ENCODE peak calls at places on chromosomes 4 and X, in six cellular contexts. Q is IMR-90, Z is A549, J is heart left ventricle, B is transverse colon, A is endothelial cell of umbilical vein. Y is an unnamed sample.

GRCh38 chr4:108751321-108751720 is 11.5 kb downstream of the ETNPPL start:
- DNase-seq in Q (no peak), Z (no peak), J (no peak), B (no peak), A (no peak), Y (no peak)

GRCh38 chr4:166198041-166198440 is 325.0 kb downstream of the TLL1 start:
- DNase-seq in Q (no peak), Z (peak; percentile 4), J (no peak), B (no peak), A (no peak), Y (no peak)

GRCh38 chrX:34300871-34301270 is 168.8 kb upstream of the FAM47A start:
- DNase-seq in Q (peak; percentile 58), Z (peak; percentile 53), J (peak; percentile 4), B (no peak), A (peak; percentile 69), Y (no peak)

GRCh38 chrX:110172215-110172614 is 145.7 kb downstream of the AMMECR1 start:
- DNase-seq in Q (no peak), Z (no peak), J (no peak), B (no peak), A (no peak), Y (no peak)

GRCh38 chr4:37555324-37555723 is 130.9 kb downstream of the RELL1 start:
- DNase-seq in Q (peak; percentile 2), Z (peak; percentile 14), J (no peak), B (no peak), A (no peak), Y (no peak)

GRCh38 chr4:133865606-133866327 is 335.8 kb downstream of the PABPC4L start:
- DNase-seq in Q (peak; percentile 99), Z (peak; percentile 61), J (no peak), B (no peak), A (peak; percentile 58), Y (no peak)

GRCh38 chr4:30904593-30904992 is 184.4 kb downstream of the PCDH7 start:
- DNase-seq in Q (no peak), Z (no peak), J (no peak), B (no peak), A (no peak), Y (no peak)

GRCh38 chr4:128979934-128980333 is 113.4 kb downstream of the SCLT1 start:
- DNase-seq in Q (peak; percentile 86), Z (peak; percentile 38), J (no peak), B (no peak), A (peak; percentile 72), Y (no peak)

GRCh38 chrX:107775734-107776511 is at the start of gene TSC22D3:
- DNase-seq in Q (peak; percentile 33), Z (peak; percentile 71), J (peak; percentile 76), B (peak; percentile 81), A (peak; percentile 64), Y (peak; percentile 76)

GRCh38 chr4:103996637-103997036 is 276.9 kb upstream of the TACR3 start:
- DNase-seq in Q (no peak), Z (peak; percentile 71), J (no peak), B (no peak), A (no peak), Y (peak; percentile 43)

GRCh38 chr4:4427886-4428285 is 41.0 kb downstream of the NSG1 start:
- DNase-seq in Q (no peak), Z (no peak), J (no peak), B (no peak), A (no peak), Y (no peak)

GRCh38 chr4:159353422-159354116 is 250.7 kb downstream of the RAPGEF2 start:
- DNase-seq in Q (no peak), Z (no peak), J (no peak), B (no peak), A (no peak), Y (no peak)

GRCh38 chr4:125346616-125347015 is 31.9 kb downstream of the FAT4 start:
- DNase-seq in Q (no peak), Z (no peak), J (no peak), B (no peak), A (no peak), Y (no peak)

GRCh38 chr4:152359208-152360044 is 176.5 kb downstream of the FBXW7 start:
- DNase-seq in Q (no peak), Z (no peak), J (no peak), B (no peak), A (no peak), Y (no peak)

GRCh38 chrX:70769659-70770232 is 138.8 kb downstream of the TEX11 start:
- DNase-seq in Q (peak; percentile 5), Z (peak; percentile 2), J (no peak), B (no peak), A (peak; percentile 3), Y (no peak)

GRCh38 chr4:3862640-3863420 is 96.6 kb downstream of the ADRA2C start:
- DNase-seq in Q (no peak), Z (no peak), J (peak; percentile 54), B (no peak), A (peak; percentile 81), Y (no peak)

GRCh38 chrX:119041175-119041574 is 31.6 kb upstream of the CT47C1 start:
- DNase-seq in Q (peak; percentile 88), Z (peak; percentile 50), J (peak; percentile 65), B (peak; percentile 55), A (peak; percentile 90), Y (no peak)

GRCh38 chr4:143358923-143359694 is 22.4 kb downstream of the GAB1 start:
- DNase-seq in Q (peak; percentile 93), Z (peak; percentile 12), J (peak; percentile 30), B (peak; percentile 78), A (peak; percentile 96), Y (no peak)

GRCh38 chrX:39815621-39816020 is 282.1 kb downstream of the BCOR start:
- DNase-seq in Q (peak; percentile 7), Z (no peak), J (no peak), B (no peak), A (no peak), Y (no peak)

GRCh38 chr4:156223985-156224384 is 270.3 kb upstream of the CTSO start:
- DNase-seq in Q (no peak), Z (no peak), J (no peak), B (no peak), A (no peak), Y (no peak)

GRCh38 chr4:122512430-122512829 is 55.9 kb upstream of the IL2 start:
- DNase-seq in Q (no peak), Z (no peak), J (no peak), B (no peak), A (no peak), Y (no peak)

GRCh38 chr4:85717847-85718246 is 242.9 kb downstream of the ARHGAP24 start:
- DNase-seq in Q (no peak), Z (no peak), J (no peak), B (no peak), A (no peak), Y (no peak)
- H3K4me3 ChIP-seq in Q (no peak overlapping the region), Z (no peak overlapping the region), J (no peak overlapping the region), B (no peak overlapping the region), A (no peak overlapping the region), Y (no peak overlapping the region)

GRCh38 chr4:78732332-78733104 is 43.6 kb upstream of the BMP2K start:
- DNase-seq in Q (no peak), Z (no peak), J (no peak), B (no peak), A (peak; percentile 28), Y (no peak)
- TF ChIP-seq POLR2A in Q (no peak), Z (no peak), J (no peak), B (no peak), A (no peak), Y (no peak)

DNA sequence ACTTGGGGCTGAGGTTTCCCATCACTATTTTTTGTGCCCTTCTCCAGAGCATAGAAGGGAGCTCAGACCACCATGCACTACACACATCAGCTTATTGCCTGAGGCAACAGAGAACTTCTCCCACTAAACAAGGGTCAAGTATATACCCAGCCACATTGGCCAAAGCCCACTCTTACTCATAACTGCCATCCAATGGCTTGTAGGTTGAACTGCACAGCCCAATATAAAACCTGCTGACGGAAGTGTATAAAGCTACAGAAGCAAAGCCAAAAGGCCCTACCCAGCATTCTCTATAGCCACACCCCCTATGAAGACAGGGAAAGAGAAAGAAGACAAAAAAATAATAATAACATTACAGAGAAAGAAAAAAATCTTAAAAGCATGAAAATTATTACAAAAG is 139.7 kb downstream of the LRBA start:
- DNase-seq in Q (no peak), Z (no peak), J (no peak), B (no peak), A (no peak), Y (no peak)
- TF ChIP-seq CTCF in Q (no peak), Z (no peak), J (no peak), B (no peak), A (no peak), Y (no peak)

GRCh38 chrX:129755779-129756650 is 17.2 kb downstream of the XPNPEP2 start:
- DNase-seq in Q (no peak), Z (no peak), J (no peak), B (no peak), A (no peak), Y (no peak)
- H3K4me3 ChIP-seq in Q (no peak overlapping the region), Z (no peak overlapping the region), J (no peak overlapping the region), B (no peak overlapping the region), A (no peak overlapping the region), Y (no peak overlapping the region)

GRCh38 chr4:68719075-68719473 is 48.6 kb upstream of the UGT2B15 start:
- DNase-seq in Q (no peak), Z (no peak), J (no peak), B (no peak), A (no peak), Y (no peak)

GRCh38 chr4:68718447-68719074 is 48.1 kb upstream of the UGT2B15 start:
- DNase-seq in Q (no peak), Z (no peak), J (no peak), B (no peak), A (no peak), Y (no peak)

GRCh38 chr4:68724922-68725321 is 54.5 kb upstream of the UGT2B15 start:
- DNase-seq in Q (no peak), Z (no peak), J (no peak), B (no peak), A (no peak), Y (no peak)

DNA sequence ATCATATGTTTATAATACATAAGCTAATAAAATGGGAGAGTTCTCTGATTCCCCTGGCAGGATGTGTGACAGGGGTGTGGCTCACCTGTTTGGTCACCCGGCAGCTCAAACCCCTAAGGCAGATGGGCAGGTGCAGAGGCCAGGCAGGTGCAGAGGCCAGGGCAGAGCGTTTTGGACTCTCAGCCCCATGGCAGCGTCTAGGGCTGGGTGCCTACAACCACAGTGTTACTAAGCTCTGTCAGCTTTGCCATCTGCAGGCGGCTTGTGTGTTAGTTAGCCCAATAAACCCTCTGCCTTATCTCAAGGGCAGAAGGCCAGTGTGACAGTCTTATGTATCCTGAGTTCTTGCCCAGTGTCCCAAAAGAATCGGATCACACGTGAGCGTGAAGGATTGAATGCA is 54.0 kb upstream of the UGT2B15 start:
- DNase-seq in Q (no peak), Z (no peak), J (no peak), B (peak; percentile 36), A (no peak), Y (no peak)
- TF ChIP-seq POLR2A in Q (no peak), Z (no peak), J (no peak), B (no peak), A (no peak), Y (no peak)

DNA sequence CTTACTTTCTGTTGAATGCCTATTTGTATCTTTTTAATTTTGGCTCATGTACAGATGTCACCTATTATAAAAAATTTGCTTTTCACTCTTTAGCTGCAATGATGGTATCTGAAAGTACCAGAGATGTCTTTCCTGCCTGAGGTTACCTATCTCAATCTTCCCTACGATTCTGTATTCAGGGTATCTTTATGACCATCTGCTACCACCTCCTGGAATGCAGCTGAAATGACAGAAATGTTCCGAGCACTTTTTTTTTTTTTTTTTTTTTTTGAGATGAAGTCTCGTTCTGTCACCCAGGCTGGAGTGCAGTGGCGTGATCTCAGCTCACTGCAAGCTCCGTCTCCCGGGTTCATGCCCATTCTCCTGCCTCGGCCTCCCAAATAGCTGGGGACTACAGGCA is 136.4 kb downstream of the REPS2 start:
- DNase-seq in Q (no peak), Z (peak; percentile 42), J (no peak), B (no peak), A (peak; percentile 3), Y (no peak)
- TF ChIP-seq CTCF in Q (no peak), Z (peak; percentile 36), J (no peak), B (no peak), A (no peak), Y (no peak)

GRCh38 chrX:143615851-143616250 is 20.1 kb downstream of the SLITRK4 start:
- DNase-seq in Q (no peak), Z (no peak), J (no peak), B (no peak), A (no peak), Y (no peak)
- H3K4me3 ChIP-seq in Q (no peak overlapping the region), Z (no peak overlapping the region), J (no peak overlapping the region), B (no peak overlapping the region), A (no peak overlapping the region), Y (no peak overlapping the region)

Y was measured in lower leg skin.